ENCODE peak calls at places on chromosomes 12 and 14, in six cellular contexts. L is upper lobe of left lung; Z is heart left ventricle; C is stimulated activated CD8-positive, alpha-beta memory T cell treated with anti-CD3 and anti-CD28 coated beads, Interleukin-12 subunit alpha, Interleukin-12 subunit beta, amount 100 ng/mL, for 4 hours; Q is kidney epithelial cell; M is effector memory CD4-positive, alpha-beta T cell. Y is an unnamed sample.

GRCh38 chr12:68162374-68162773 is 2.8 kb upstream of the IFNG start:
- DNase-seq in L (no peak), Z (no peak), C (no peak), Q (peak; percentile 42), M (no peak), Y (no peak)

GRCh38 chr14:88225721-88226120 is 97.3 kb downstream of the KCNK10 start:
- DNase-seq in L (no peak), Z (no peak), C (no peak), Q (no peak), M (no peak), Y (no peak)

GRCh38 chr14:89720076-89720687 is 234.3 kb downstream of the EFCAB11 start:
- DNase-seq in L (no peak), Z (no peak), C (no peak), Q (no peak), M (no peak), Y (no peak)

GRCh38 chr12:19894803-19895202 is 455.5 kb downstream of the AEBP2 start:
- DNase-seq in L (no peak), Z (no peak), C (no peak), Q (no peak), M (no peak), Y (no peak)

GRCh38 chr14:58752782-58753181 is 115.0 kb downstream of the DACT1 start:
- DNase-seq in L (peak; percentile 93), Z (peak; percentile 88), C (no peak), Q (no peak), M (no peak), Y (no peak)

GRCh38 chr12:49777800-49778748 is 36.7 kb downstream of the TMBIM6 start:
- DNase-seq in L (peak; percentile 38), Z (peak; percentile 80), C (peak; percentile 48), Q (no peak), M (peak; percentile 66), Y (peak; percentile 64)

GRCh38 chr12:52050116-52050770 is 999 bp upstream of the NR4A1 start:
- DNase-seq in L (no peak), Z (no peak), C (no peak), Q (no peak), M (no peak), Y (no peak)

GRCh38 chr12:101209319-101210302 is at the start of gene SLC5A8:
- DNase-seq in L (peak; percentile 88), Z (peak; percentile 54), C (no peak), Q (no peak), M (no peak), Y (no peak)

GRCh38 chr12:76037130-76038105 is 5.8 kb upstream of the PHLDA1 start:
- DNase-seq in L (no peak), Z (no peak), C (no peak), Q (no peak), M (peak; percentile 15), Y (no peak)

GRCh38 chr12:27012982-27013255 is 1.3 kb downstream of the TM7SF3 start:
- DNase-seq in L (no peak), Z (no peak), C (no peak), Q (no peak), M (no peak), Y (no peak)

GRCh38 chr14:26596722-26597030 is 1.2 kb downstream of the NOVA1 start:
- DNase-seq in L (no peak), Z (no peak), C (no peak), Q (no peak), M (no peak), Y (no peak)

GRCh38 chr12:66823857-66824570 is 145.1 kb upstream of the GRIP1 start:
- DNase-seq in L (no peak), Z (no peak), C (no peak), Q (peak; percentile 44), M (no peak), Y (no peak)

GRCh38 chr14:104970231-104971068 is 7.7 kb downstream of the AHNAK2 start:
- DNase-seq in L (peak; percentile 79), Z (peak; percentile 61), C (no peak), Q (no peak), M (no peak), Y (no peak)

GRCh38 chr12:43675048-43675904 is 83.3 kb downstream of the PUS7L start:
- DNase-seq in L (peak; percentile 1), Z (peak; percentile 27), C (no peak), Q (no peak), M (no peak), Y (no peak)

GRCh38 chr12:124622764-124623163 is 55.4 kb upstream of the NCOR2 start:
- DNase-seq in L (no peak), Z (no peak), C (no peak), Q (no peak), M (no peak), Y (no peak)

GRCh38 chr14:26401170-26401968 is 196.5 kb downstream of the NOVA1 start:
- DNase-seq in L (no peak), Z (no peak), C (no peak), Q (no peak), M (no peak), Y (no peak)

GRCh38 chr12:47408171-47408871 is 297.5 kb downstream of the RPAP3 start:
- DNase-seq in L (no peak), Z (no peak), C (no peak), Q (no peak), M (no peak), Y (no peak)

GRCh38 chr12:113440947-113441782 is 19.0 kb downstream of the SDSL start:
- DNase-seq in L (no peak), Z (no peak), C (no peak), Q (no peak), M (no peak), Y (no peak)

GRCh38 chr12:9127936-9128663 is 12.4 kb upstream of the A2M start:
- DNase-seq in L (peak; percentile 64), Z (peak; percentile 55), C (no peak), Q (no peak), M (no peak), Y (no peak)

GRCh38 chr12:94599189-94599588 is 51.2 kb downstream of the TMCC3 start:
- DNase-seq in L (no peak), Z (no peak), C (no peak), Q (no peak), M (no peak), Y (no peak)

GRCh38 chr12:82838123-82838522 is 151.4 kb downstream of the TMTC2 start:
- DNase-seq in L (no peak), Z (no peak), C (no peak), Q (no peak), M (no peak), Y (no peak)

GRCh38 chr12:76927170-76927784 is 48.5 kb upstream of the CSRP2 start:
- DNase-seq in L (no peak), Z (no peak), C (no peak), Q (no peak), M (no peak), Y (no peak)